ENCODE peak calls at places on chromosomes 12 and 14, in eight cellular contexts. E is left ventricle myocardium inferior; P is AG09309; R is dorsolateral prefrontal cortex; Q is astrocyte of the spinal cord; M is HFF-Myc; S is CD8-positive, alpha-beta T cell; B is astrocyte. H is an unnamed sample.
A peak's percentile ranks its signal among the peaks of the same experiment; 100 is the strongest.

GRCh38 chr14:105999361-106000028 is 473.1 kb downstream of the TMEM121 start:
- DNase-seq in E (peak; percentile 40), P (no peak), R (no peak), Q (no peak), M (no peak), S (peak; percentile 70), B (no peak), H (peak; percentile 23)

GRCh38 chr12:87441511-87441910 is 587.7 kb downstream of the C12orf50 start:
- DNase-seq in E (no peak), P (no peak), R (no peak), Q (no peak), M (no peak), S (no peak), B (no peak), H (no peak)

GRCh38 chr14:104202259-104203070 is 64.1 kb downstream of the KIF26A start:
- DNase-seq in E (no peak), P (no peak), R (no peak), Q (no peak), M (no peak), S (no peak), B (no peak), H (peak; percentile 37)

GRCh38 chr12:22981711-22982110 is 356.7 kb downstream of the ETNK1 start:
- DNase-seq in E (no peak), P (peak; percentile 27), R (no peak), Q (peak; percentile 46), M (no peak), S (no peak), B (no peak), H (peak; percentile 18)

GRCh38 chr14:61927521-61927920 is 165.3 kb downstream of the SNAPC1 start:
- DNase-seq in E (no peak), P (no peak), R (no peak), Q (peak; percentile 63), M (no peak), S (no peak), B (peak; percentile 84), H (no peak)

GRCh38 chr14:94689985-94690400 is 77.8 kb downstream of the SERPINA3 start:
- DNase-seq in E (no peak), P (no peak), R (no peak), Q (no peak), M (no peak), S (no peak), B (no peak), H (no peak)

GRCh38 chr12:2891240-2892053 is 756 bp downstream of the TULP3 start:
- DNase-seq in E (peak; percentile 51), P (no peak), R (peak; percentile 55), Q (peak; percentile 62), M (no peak), S (no peak), B (peak; percentile 55), H (no peak)

GRCh38 chr12:116135209-116135930 is 142.1 kb downstream of the MED13L start:
- DNase-seq in E (no peak), P (no peak), R (no peak), Q (peak; percentile 67), M (no peak), S (no peak), B (peak; percentile 73), H (no peak)

GRCh38 chr14:52547027-52547426 is 5.3 kb downstream of the TXNDC16 start:
- DNase-seq in E (no peak), P (no peak), R (no peak), Q (no peak), M (no peak), S (no peak), B (no peak), H (no peak)

GRCh38 chr12:100820314-100820713 is 25.7 kb downstream of the ANO4 start:
- DNase-seq in E (no peak), P (peak; percentile 24), R (no peak), Q (no peak), M (no peak), S (no peak), B (peak; percentile 52), H (no peak)

GRCh38 chr12:52074656-52075408 is 4.7 kb upstream of the SMIM41 start:
- DNase-seq in E (no peak), P (no peak), R (no peak), Q (no peak), M (no peak), S (no peak), B (no peak), H (no peak)

GRCh38 chr12:72540811-72541210 is 268.6 kb downstream of the TRHDE start:
- DNase-seq in E (no peak), P (no peak), R (no peak), Q (peak; percentile 50), M (no peak), S (no peak), B (peak; percentile 81), H (no peak)

GRCh38 chr14:103886304-103887169 is 39.2 kb upstream of the PPP1R13B start:
- DNase-seq in E (no peak), P (no peak), R (no peak), Q (no peak), M (no peak), S (no peak), B (no peak), H (no peak)

GRCh38 chr12:80261403-80261802 is 162.1 kb downstream of the OTOGL start:
- DNase-seq in E (no peak), P (no peak), R (no peak), Q (no peak), M (no peak), S (no peak), B (no peak), H (no peak)

GRCh38 chr14:23568021-23568599 is 519 bp upstream of the AP1G2 start:
- DNase-seq in E (no peak), P (no peak), R (no peak), Q (no peak), M (no peak), S (no peak), B (no peak), H (no peak)

GRCh38 chr12:113271853-113272561 is 50.7 kb downstream of the TPCN1 start:
- DNase-seq in E (peak; percentile 85), P (peak; percentile 46), R (peak; percentile 63), Q (peak; percentile 50), M (peak; percentile 37), S (no peak), B (peak; percentile 70), H (no peak)

GRCh38 chr12:114812858-114813761 is 129.1 kb upstream of the TBX3 start:
- DNase-seq in E (no peak), P (no peak), R (no peak), Q (peak; percentile 57), M (no peak), S (no peak), B (peak; percentile 32), H (peak; percentile 75)

GRCh38 chr14:69224946-69225345 is 33.6 kb downstream of the EXD2 start:
- DNase-seq in E (no peak), P (no peak), R (no peak), Q (no peak), M (no peak), S (no peak), B (no peak), H (no peak)

GRCh38 chr14:20412422-20412821 is 879 bp downstream of the TEP1 start:
- DNase-seq in E (no peak), P (no peak), R (no peak), Q (peak; percentile 24), M (no peak), S (no peak), B (no peak), H (no peak)

GRCh38 chr12:120539303-120539702 is 5.1 kb downstream of the RNF10 start:
- DNase-seq in E (no peak), P (no peak), R (no peak), Q (peak; percentile 31), M (no peak), S (no peak), B (peak; percentile 40), H (no peak)

GRCh38 chr12:120538281-120539156 is 4.4 kb downstream of the RNF10 start:
- DNase-seq in E (peak; percentile 73), P (peak; percentile 40), R (no peak), Q (peak; percentile 79), M (no peak), S (no peak), B (peak; percentile 77), H (peak; percentile 73)

GRCh38 chr12:120534203-120534702 is at the start of gene RNF10:
- DNase-seq in E (peak; percentile 62), P (peak; percentile 59), R (peak; percentile 80), Q (peak; percentile 87), M (peak; percentile 80), S (peak; percentile 48), B (peak; percentile 62), H (peak; percentile 70)

GRCh38 chr12:120534703-120535655 is 823 bp downstream of the RNF10 start:
- DNase-seq in E (peak; percentile 30), P (peak; percentile 28), R (no peak), Q (peak; percentile 88), M (no peak), S (peak; percentile 19), B (peak; percentile 88), H (no peak)

GRCh38 chr12:120536064-120536791 is 2.1 kb downstream of the RNF10 start:
- DNase-seq in E (no peak), P (no peak), R (no peak), Q (no peak), M (no peak), S (no peak), B (no peak), H (no peak)
- H3K4me3 ChIP-seq in E (peak overlapping the region; percentile 93), P (peak overlapping the region; percentile 71), R (peak overlapping the region; percentile 100), Q (peak overlapping the region; percentile 91), M (peak overlapping the region; percentile 84), S (peak overlapping the region; percentile 95), B (peak overlapping the region; percentile 69), H (peak overlapping the region; percentile 75)

GRCh38 chr14:42110167-42110566 is 503.5 kb downstream of the LRFN5 start:
- DNase-seq in E (no peak), P (peak; percentile 32), R (no peak), Q (peak; percentile 67), M (peak; percentile 25), S (no peak), B (peak; percentile 29), H (peak; percentile 46)
- TF ChIP-seq CTCF in E (no peak), P (peak; percentile 85), R (peak; percentile 11), Q (peak; percentile 73), M (peak; percentile 69), S (no peak), B (peak; percentile 70), H (peak; percentile 86)

GRCh38 chr12:25830456-25830855 is 128.0 kb upstream of the RASSF8 start:
- DNase-seq in E (no peak), P (peak; percentile 98), R (no peak), Q (peak; percentile 46), M (peak; percentile 90), S (no peak), B (no peak), H (no peak)
- H3K4me3 ChIP-seq in E (no peak overlapping the region), P (no peak overlapping the region), R (no peak overlapping the region), Q (no peak overlapping the region), M (no peak overlapping the region), S (no peak overlapping the region), B (no peak overlapping the region), H (no peak overlapping the region)

DNA sequence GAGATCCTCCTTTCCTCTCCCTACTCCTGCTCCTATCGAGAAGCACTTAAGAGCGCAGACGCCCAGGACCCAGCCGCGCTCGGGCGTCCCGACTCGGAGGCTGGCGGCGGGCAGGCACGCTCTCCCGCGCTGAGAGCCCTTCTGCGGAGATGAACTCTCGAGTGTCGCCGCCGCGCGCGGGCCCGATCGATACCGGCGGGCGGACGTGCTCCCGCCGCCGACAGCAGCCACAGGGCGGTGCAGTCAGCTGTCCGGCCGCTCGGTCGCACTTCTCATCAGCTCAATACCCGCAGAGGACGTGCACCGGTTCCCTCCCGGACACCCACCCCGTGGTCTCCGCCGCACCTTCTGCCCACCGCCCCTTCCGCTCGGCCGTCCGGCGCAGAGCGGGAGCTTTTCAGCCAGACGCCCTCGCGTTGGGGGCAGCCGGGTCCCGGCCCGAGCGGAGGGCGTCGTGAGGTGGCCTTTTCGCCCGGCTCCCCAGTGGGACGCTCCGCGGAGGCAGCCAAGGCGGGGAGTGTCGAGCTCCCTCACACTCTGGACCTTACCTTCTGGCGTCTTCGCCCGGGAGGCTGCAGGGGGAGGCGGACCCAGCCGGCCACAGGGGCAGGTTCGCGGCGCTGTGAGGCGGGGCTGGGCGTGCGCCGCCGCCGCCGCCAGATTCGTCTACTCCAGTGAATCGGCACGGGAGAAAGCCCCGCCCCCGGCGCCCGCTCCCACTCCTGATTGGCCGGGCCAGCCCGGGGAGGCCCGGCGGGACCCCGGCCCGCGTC is 421 bp upstream of the INSM2 start:
- DNase-seq in E (peak; percentile 49), P (no peak), R (peak; percentile 66), Q (peak; percentile 45), M (no peak), S (no peak), B (peak; percentile 10), H (no peak)
- TF ChIP-seq CTCF in E (no peak), P (no peak), R (no peak), Q (no peak), M (no peak), S (no peak), B (no peak), H (peak; percentile 41)